ENCODE peak calls at places on chromosomes 16 and 17, in seven cellular contexts. T is hepatocyte; E is brain microvascular endothelial cell; K is A673; N is heart right ventricle; C is WERI-Rb-1; H is naive thymus-derived CD4-positive, alpha-beta T cell. A is an unnamed sample.

GRCh38 chr16:65125871-65126270 is 4.0 kb upstream of the CDH11 start:
- DNase-seq in T (peak; percentile 72), E (no peak), K (peak; percentile 78), N (no peak), C (no peak), H (no peak), A (no peak)

GRCh38 chr16:85330694-85331188 is 218.5 kb upstream of the CIBAR2 start:
- DNase-seq in T (peak; percentile 78), E (peak; percentile 72), K (peak; percentile 90), N (no peak), C (peak; percentile 57), H (peak; percentile 32), A (peak; percentile 82)

GRCh38 chr16:4026854-4027253 is 89.4 kb downstream of the ADCY9 start:
- DNase-seq in T (no peak), E (no peak), K (no peak), N (no peak), C (no peak), H (no peak), A (no peak)

GRCh38 chr17:27244481-27245223 is 49.3 kb upstream of the WSB1 start:
- DNase-seq in T (peak; percentile 70), E (peak; percentile 81), K (peak; percentile 92), N (peak; percentile 71), C (no peak), H (no peak), A (peak; percentile 47)

GRCh38 chr16:87295661-87296531 is 21.3 kb downstream of the C16orf95 start:
- DNase-seq in T (no peak), E (no peak), K (no peak), N (no peak), C (no peak), H (no peak), A (no peak)

GRCh38 chr16:3625911-3626732 is 14.7 kb upstream of the SLX4 start:
- DNase-seq in T (no peak), E (no peak), K (peak; percentile 72), N (no peak), C (no peak), H (no peak), A (no peak)

GRCh38 chr16:50096791-50097190 is 31.0 kb downstream of the HEATR3 start:
- DNase-seq in T (no peak), E (peak; percentile 43), K (peak; percentile 35), N (no peak), C (no peak), H (no peak), A (no peak)

GRCh38 chr17:34236341-34236892 is 18.7 kb upstream of the CCL2 start:
- DNase-seq in T (no peak), E (no peak), K (no peak), N (no peak), C (no peak), H (no peak), A (no peak)

GRCh38 chr17:2724783-2725164 is 13.2 kb upstream of the CLUH start:
- DNase-seq in T (peak; percentile 71), E (no peak), K (peak; percentile 71), N (no peak), C (no peak), H (no peak), A (no peak)

GRCh38 chr17:59378621-59379194 is 47.3 kb downstream of the YPEL2 start:
- DNase-seq in T (no peak), E (peak; percentile 89), K (no peak), N (peak; percentile 39), C (no peak), H (no peak), A (no peak)

GRCh38 chr16:3020604-3021448 is 658 bp downstream of the TNFRSF12A start:
- DNase-seq in T (peak; percentile 95), E (peak; percentile 78), K (peak; percentile 54), N (peak; percentile 85), C (no peak), H (peak; percentile 74), A (peak; percentile 87)

GRCh38 chr17:39663688-39664580 is 1.2 kb upstream of the TCAP start:
- DNase-seq in T (peak; percentile 70), E (no peak), K (no peak), N (no peak), C (peak; percentile 87), H (no peak), A (no peak)

GRCh38 chr17:68821860-68822693 is 133.1 kb downstream of the ABCA8 start:
- DNase-seq in T (peak; percentile 37), E (peak; percentile 88), K (peak; percentile 93), N (no peak), C (peak; percentile 62), H (no peak), A (peak; percentile 24)

GRCh38 chr16:88315543-88316105 is 67.1 kb upstream of the ZNF469 start:
- DNase-seq in T (peak; percentile 72), E (peak; percentile 48), K (no peak), N (peak; percentile 31), C (no peak), H (no peak), A (peak; percentile 20)

GRCh38 chr16:53504161-53504663 is 1.2 kb upstream of the AKTIP start:
- DNase-seq in T (peak; percentile 41), E (peak; percentile 61), K (peak; percentile 35), N (peak; percentile 69), C (peak; percentile 60), H (peak; percentile 27), A (peak; percentile 74)

GRCh38 chr17:59506907-59507726 is 58.3 kb upstream of the DHX40 start:
- DNase-seq in T (no peak), E (peak; percentile 23), K (no peak), N (no peak), C (no peak), H (no peak), A (no peak)

GRCh38 chr17:68351395-68351794 is 60.1 kb downstream of the ARSG start:
- DNase-seq in T (no peak), E (peak; percentile 9), K (peak; percentile 58), N (no peak), C (no peak), H (no peak), A (no peak)

GRCh38 chr16:86050591-86051375 is 151.8 kb downstream of the IRF8 start:
- DNase-seq in T (no peak), E (no peak), K (no peak), N (no peak), C (no peak), H (no peak), A (no peak)

GRCh38 chr17:65283704-65284103 is 146.5 kb downstream of the RGS9 start:
- DNase-seq in T (no peak), E (no peak), K (no peak), N (no peak), C (no peak), H (no peak), A (no peak)

GRCh38 chr17:79981661-79982101 is 54.0 kb downstream of the TBC1D16 start:
- DNase-seq in T (no peak), E (no peak), K (no peak), N (no peak), C (peak; percentile 7), H (no peak), A (no peak)

GRCh38 chr17:81228834-81229665 is 6.3 kb upstream of the CEP131 start:
- DNase-seq in T (no peak), E (no peak), K (no peak), N (no peak), C (no peak), H (no peak), A (no peak)

GRCh38 chr17:77449908-77450741 is 309.4 kb downstream of the SEC14L1 start:
- DNase-seq in T (peak; percentile 88), E (peak; percentile 71), K (peak; percentile 60), N (peak; percentile 83), C (no peak), H (no peak), A (peak; percentile 66)

GRCh38 chr17:77451894-77452852 is 311.4 kb downstream of the SEC14L1 start:
- DNase-seq in T (peak; percentile 90), E (peak; percentile 63), K (peak; percentile 76), N (peak; percentile 71), C (peak; percentile 82), H (peak; percentile 15), A (peak; percentile 89)

GRCh38 chr17:77450742-77451270 is 310.0 kb downstream of the SEC14L1 start:
- DNase-seq in T (no peak), E (no peak), K (no peak), N (no peak), C (no peak), H (no peak), A (no peak)

GRCh38 chr17:77449373-77449907 is 308.7 kb downstream of the SEC14L1 start:
- DNase-seq in T (no peak), E (no peak), K (no peak), N (no peak), C (no peak), H (no peak), A (no peak)

GRCh38 chr17:77451271-77451893 is 310.6 kb downstream of the SEC14L1 start:
- DNase-seq in T (peak; percentile 91), E (peak; percentile 49), K (peak; percentile 56), N (peak; percentile 66), C (peak; percentile 96), H (peak; percentile 77), A (peak; percentile 97)
- H3K4me3 ChIP-seq in T (peak overlapping the region; percentile 76), E (peak overlapping the region; percentile 58), K (peak overlapping the region; percentile 51), N (peak overlapping the region; percentile 65), C (peak overlapping the region; percentile 78), H (peak overlapping the region; percentile 77), A (peak overlapping the region; percentile 60)

GRCh38 chr16:58022601-58023371 is 2.8 kb upstream of the MMP15 start:
- DNase-seq in T (peak; percentile 77), E (peak; percentile 29), K (peak; percentile 86), N (peak; percentile 76), C (no peak), H (no peak), A (peak; percentile 77)

GRCh38 chr16:58018803-58019202 is 6.8 kb upstream of the MMP15 start:
- DNase-seq in T (no peak), E (no peak), K (no peak), N (no peak), C (peak; percentile 68), H (no peak), A (no peak)

GRCh38 chr16:58021661-58022551 is 3.6 kb upstream of the MMP15 start:
- DNase-seq in T (no peak), E (peak; percentile 41), K (no peak), N (no peak), C (no peak), H (no peak), A (no peak)

GRCh38 chr16:58020628-58021521 is 4.7 kb upstream of the MMP15 start:
- DNase-seq in T (peak; percentile 68), E (peak; percentile 61), K (peak; percentile 55), N (peak; percentile 75), C (peak; percentile 46), H (peak; percentile 60), A (peak; percentile 81)

GRCh38 chr16:58019866-58020538 is 5.6 kb upstream of the MMP15 start:
- DNase-seq in T (no peak), E (no peak), K (no peak), N (no peak), C (no peak), H (no peak), A (no peak)
- H3K27ac ChIP-seq in T (no peak overlapping the region), E (no peak overlapping the region), K (no peak overlapping the region), N (no peak overlapping the region), C (no peak overlapping the region), H (peak overlapping the region; percentile 15), A (no peak overlapping the region)

GRCh38 chr17:21287703-21288449 is 3.4 kb downstream of the MAP2K3 start:
- DNase-seq in T (peak; percentile 91), E (peak; percentile 88), K (peak; percentile 94), N (peak; percentile 96), C (no peak), H (peak; percentile 97), A (peak; percentile 88)
- H3K4me3 ChIP-seq in T (no peak overlapping the region), E (peak overlapping the region; percentile 24), K (peak overlapping the region; percentile 88), N (peak overlapping the region; percentile 99), C (no peak overlapping the region), H (peak overlapping the region; percentile 90), A (peak overlapping the region; percentile 3)

DNA sequence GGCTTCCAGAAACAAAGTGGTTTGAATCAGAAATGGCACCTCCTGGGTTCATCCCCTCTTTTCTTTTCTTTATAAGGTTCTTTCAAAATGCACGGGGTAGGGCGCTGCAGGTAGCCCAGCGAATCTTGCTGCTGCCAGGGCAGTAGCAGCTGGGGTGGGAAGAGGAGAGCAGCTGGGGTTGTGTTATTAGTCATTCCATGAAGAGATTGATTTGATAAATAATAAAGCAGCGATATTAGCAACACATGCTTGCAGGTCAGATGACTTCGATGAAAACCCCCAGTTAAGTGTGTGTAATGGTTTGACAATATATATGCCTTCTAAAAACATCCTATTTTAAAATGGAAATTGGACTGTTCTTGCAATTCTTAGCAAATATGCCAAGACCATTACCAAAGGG is 200.7 kb downstream of the CCDC182 start:
- DNase-seq in T (no peak), E (no peak), K (no peak), N (no peak), C (no peak), H (no peak), A (peak; percentile 55)
- H3K27ac ChIP-seq in T (peak overlapping the region; percentile 73), E (no peak overlapping the region), K (no peak overlapping the region), N (no peak overlapping the region), C (peak overlapping the region; percentile 92), H (no peak overlapping the region), A (peak overlapping the region; percentile 83)

A was measured in SJCRH30.